ENCODE peak calls at places on chromosomes 11 and 22, in four cellular contexts. X, O, P and F are unnamed samples.

GRCh38 chr11:23573430-23573829 is 713.2 kb upstream of the CCDC179 start:
- DNase-seq in P (no peak), O (peak; percentile 39), X (no peak), F (no peak)

GRCh38 chr22:26835929-26836528 is 178.6 kb downstream of the MIAT start:
- DNase-seq in O (peak; percentile 59), P (peak; percentile 40), X (peak; percentile 33), F (no peak)

GRCh38 chr22:38572065-38572464 is 2.1 kb upstream of the DMC1 start:
- DNase-seq in X (no peak), O (peak; percentile 89), P (peak; percentile 53), F (no peak)

GRCh38 chr11:75734491-75735180 is 17.0 kb downstream of the MOGAT2 start:
- DNase-seq in P (no peak), O (no peak), X (no peak), F (no peak)

GRCh38 chr11:61198391-61198790 is 4.9 kb upstream of the PGA3 start:
- DNase-seq in X (no peak), O (no peak), P (no peak), F (no peak)

GRCh38 chr22:35380013-35380412 is 883 bp upstream of the HMOX1 start:
- DNase-seq in O (peak; percentile 43), X (no peak), P (peak; percentile 37), F (no peak)

GRCh38 chr22:38196791-38197429 is 4.9 kb upstream of the MAFF start:
- DNase-seq in O (no peak), P (no peak), X (no peak), F (no peak)

GRCh38 chr11:46712874-46713576 is 6.0 kb upstream of the F2 start:
- DNase-seq in O (no peak), X (no peak), P (no peak), F (no peak)

GRCh38 chr11:88543902-88544655 is 206.5 kb upstream of the CTSC start:
- DNase-seq in O (peak; percentile 95), X (peak; percentile 70), P (peak; percentile 82), F (peak; percentile 59)

GRCh38 chr11:36196476-36197099 is 92.6 kb downstream of the COMMD9 start:
- DNase-seq in P (no peak), X (no peak), O (peak; percentile 57), F (no peak)

GRCh38 chr11:35800970-35801953 is 138.7 kb downstream of the TRIM44 start:
- DNase-seq in P (no peak), O (no peak), X (no peak), F (no peak)

GRCh38 chr11:607020-607780 is 8.6 kb downstream of the IRF7 start:
- DNase-seq in X (peak; percentile 39), P (no peak), O (no peak), F (no peak)

GRCh38 chr11:31874631-31875191 is 63.6 kb upstream of the PAX6 start:
- DNase-seq in O (no peak), P (no peak), X (no peak), F (no peak)

GRCh38 chr11:83508804-83509203 is 222.6 kb upstream of the CCDC90B start:
- DNase-seq in O (no peak), P (no peak), X (no peak), F (no peak)

GRCh38 chr22:38755155-38755910 is 465 bp downstream of the SUN2 start:
- DNase-seq in P (peak; percentile 19), O (peak; percentile 86), X (peak; percentile 86), F (no peak)

GRCh38 chr11:33531743-33532181 is 168.9 kb downstream of the C11orf91 start:
- DNase-seq in X (no peak), P (no peak), O (peak; percentile 31), F (no peak)

GRCh38 chr22:19608114-19608494 is 83.9 kb upstream of the CLDN5 start:
- DNase-seq in O (no peak), P (no peak), X (no peak), F (no peak)

GRCh38 chr11:114019046-114019445 is 40.5 kb upstream of the ZBTB16 start:
- DNase-seq in X (no peak), P (no peak), O (no peak), F (no peak)

GRCh38 chr11:33015621-33016551 is at the start of gene DEPDC7:
- DNase-seq in P (peak; percentile 64), X (peak; percentile 93), O (peak; percentile 97), F (no peak)

GRCh38 chr22:24154826-24155225 is 26.5 kb upstream of the SUSD2 start:
- DNase-seq in P (no peak), X (no peak), O (no peak), F (no peak)
- H3K4me3 ChIP-seq in P (no peak overlapping the region), X (no peak overlapping the region), O (no peak overlapping the region), F (no peak overlapping the region)

DNA sequence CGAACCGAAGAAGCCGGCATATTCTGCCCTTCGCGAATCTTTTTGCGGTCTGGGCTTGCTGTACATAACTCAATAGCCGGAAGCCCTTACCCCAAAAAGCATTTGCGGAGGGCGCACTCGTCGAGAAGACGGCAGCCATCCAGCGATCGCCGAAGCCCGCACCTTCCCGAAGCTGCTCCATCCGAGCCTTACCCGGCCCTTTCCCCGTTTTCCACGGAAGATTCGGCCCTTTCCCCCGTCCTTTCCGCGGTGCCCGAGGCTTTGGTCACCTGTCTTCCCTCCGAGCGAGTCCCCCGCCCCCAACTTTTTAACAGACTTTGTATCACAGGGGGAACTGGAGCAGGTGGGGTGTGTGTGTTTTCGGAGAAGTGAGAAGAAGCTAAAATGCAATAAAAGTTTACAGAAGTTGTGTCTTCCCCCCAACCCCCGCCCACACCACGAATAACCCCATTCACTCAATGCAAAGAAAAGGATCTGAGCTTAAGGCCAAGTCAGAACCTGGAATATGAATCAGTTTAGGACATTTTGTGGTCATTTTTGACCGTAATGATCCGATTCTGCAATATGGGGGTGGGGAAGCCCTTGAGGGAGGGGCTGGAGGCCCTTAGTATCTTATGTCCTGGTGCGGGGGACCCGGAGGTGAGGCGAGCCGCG is 99.0 kb upstream of the HSD17B12 start:
- DNase-seq in P (no peak), O (no peak), X (no peak), F (no peak)
- H3K27me3 ChIP-seq in P (peaks cover 64% of the 10 kb centered on the region), O (peaks cover 57% of the 10 kb centered on the region), X (no peaks in the 10 kb centered on the region), F (peaks cover 82% of the 10 kb centered on the region)

GRCh38 chr22:41534219-41534618 is 10.1 kb downstream of the POLR3H start:
- DNase-seq in O (no peak), X (no peak), P (no peak), F (no peak)
- H3K36me3 ChIP-seq in O (peaks cover 34% of the 10 kb centered on the region), X (no peaks in the 10 kb centered on the region), P (peaks cover 28% of the 10 kb centered on the region), F (peaks cover 5% of the 10 kb centered on the region)

DNA sequence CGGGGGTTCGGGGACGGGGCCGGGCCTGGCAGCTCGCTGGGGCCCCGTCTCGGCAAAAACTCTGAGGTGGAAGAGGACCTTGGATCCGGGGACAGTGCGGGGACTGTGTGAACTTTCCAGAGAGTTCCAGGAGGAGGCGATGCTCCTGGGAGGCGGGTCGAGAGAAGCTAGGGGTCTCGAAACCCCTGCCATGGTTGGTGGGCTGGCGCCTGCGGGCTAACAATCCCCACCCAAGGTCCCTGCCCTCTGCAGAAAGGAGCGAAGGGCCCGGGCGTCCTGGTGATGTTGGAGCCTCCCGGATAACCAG is 4.7 kb upstream of the GRK2 start:
- DNase-seq in P (no peak), X (no peak), O (no peak), F (no peak)
- H3K4me3 ChIP-seq in P (no peak overlapping the region), X (peak overlapping the region; percentile 11), O (no peak overlapping the region), F (no peak overlapping the region)

GRCh38 chr22:43862074-43862881 is at the start of gene SULT4A1:
- DNase-seq in P (no peak), X (peak; percentile 29), O (peak; percentile 9), F (no peak)

GRCh38 chr22:43861529-43861928 is 784 bp downstream of the SULT4A1 start:
- DNase-seq in O (no peak), X (peak; percentile 11), P (no peak), F (no peak)

GRCh38 chr22:43860126-43860525 is 2.2 kb downstream of the SULT4A1 start:
- DNase-seq in O (no peak), P (no peak), X (peak; percentile 3), F (no peak)

GRCh38 chr22:43859621-43860020 is 2.7 kb downstream of the SULT4A1 start:
- DNase-seq in O (no peak), P (no peak), X (no peak), F (no peak)

GRCh38 chr22:43860831-43861230 is 1.5 kb downstream of the SULT4A1 start:
- DNase-seq in X (peak; percentile 6), O (no peak), P (no peak), F (no peak)
- H3K27me3 ChIP-seq in X (no peaks in the 10 kb centered on the region), O (peaks cover 61% of the 10 kb centered on the region), P (peaks cover 8% of the 10 kb centered on the region), F (peaks cover 17% of the 10 kb centered on the region)

GRCh38 chr11:117305145-117305544 is 10.9 kb downstream of the BACE1 start:
- DNase-seq in P (no peak), O (no peak), X (no peak), F (no peak)
- H3K36me3 ChIP-seq in P (no peaks in the 10 kb centered on the region), O (peaks cover 3% of the 10 kb centered on the region), X (no peaks in the 10 kb centered on the region), F (no peaks in the 10 kb centered on the region)

GRCh38 chr11:117091753-117092477 is 6.3 kb downstream of the SIK3 start:
- DNase-seq in O (no peak), X (no peak), P (no peak), F (no peak)

GRCh38 chr11:117090111-117090706 is 8.0 kb downstream of the SIK3 start:
- DNase-seq in P (peak; percentile 90), O (no peak), X (no peak), F (no peak)

GRCh38 chr11:117092951-117093590 is 5.2 kb downstream of the SIK3 start:
- DNase-seq in O (no peak), P (no peak), X (no peak), F (no peak)

GRCh38 chr11:117087446-117087845 is 10.8 kb downstream of the SIK3 start:
- DNase-seq in X (no peak), P (no peak), O (no peak), F (no peak)

GRCh38 chr11:117089685-117090084 is 8.5 kb downstream of the SIK3 start:
- DNase-seq in X (no peak), O (no peak), P (peak; percentile 85), F (no peak)
- H3K4me3 ChIP-seq in X (no peak overlapping the region), O (no peak overlapping the region), P (peak overlapping the region; percentile 6), F (no peak overlapping the region)

DNA sequence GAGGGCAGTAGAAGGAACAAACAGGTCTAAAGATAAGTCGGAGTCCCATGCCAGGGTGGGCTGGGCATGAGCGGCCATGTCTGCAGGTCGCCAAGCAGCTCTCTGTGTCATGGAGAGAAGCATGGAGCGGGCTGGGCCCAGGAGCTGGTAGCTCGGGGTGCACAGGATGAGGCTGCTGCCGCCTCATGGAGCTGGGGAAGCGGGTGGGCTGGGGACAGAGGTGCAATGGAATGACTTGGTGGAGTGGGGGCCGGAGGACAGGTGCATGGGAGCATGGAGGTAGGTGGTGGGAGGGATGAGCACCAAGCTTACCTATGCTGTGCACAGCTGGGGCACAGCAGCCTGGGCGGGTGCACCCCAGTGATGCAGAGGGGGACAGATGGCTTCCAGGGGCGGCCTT is 3.6 kb downstream of the NRXN2 start:
- DNase-seq in P (no peak), O (no peak), X (no peak), F (no peak)
- H3K27me3 ChIP-seq in P (peaks cover 32% of the 10 kb centered on the region), O (peaks cover 73% of the 10 kb centered on the region), X (no peaks in the 10 kb centered on the region), F (peaks cover 83% of the 10 kb centered on the region)

GRCh38 chr11:65591939-65592814 is 3.4 kb downstream of the KCNK7 start:
- DNase-seq in O (peak; percentile 59), P (no peak), X (peak; percentile 42), F (no peak)
- H3K36me3 ChIP-seq in O (peaks cover 7% of the 10 kb centered on the region), P (peaks cover 5% of the 10 kb centered on the region), X (no peaks in the 10 kb centered on the region), F (no peaks in the 10 kb centered on the region)

GRCh38 chr11:68750988-68751325 is 363 bp downstream of the TESMIN start:
- DNase-seq in P (no peak), X (no peak), O (no peak), F (no peak)
- H3K4me3 ChIP-seq in P (peak overlapping the region; percentile 47), X (peak overlapping the region; percentile 44), O (no peak overlapping the region), F (peak overlapping the region; percentile 45)